ENCODE peak calls at places on chromosomes 3 and 15, in four cellular contexts. One of them, this sample, is unnamed.

GRCh38 chr15:57495554-57496235 is 96.0 kb upstream of the MYZAP start:
- DNase-seq in K562: no peak
- DNase-seq in HepG2: no peak
- DNase-seq in WTC11: no peak
- DNase-seq in this sample: no peak

GRCh38 chr3:126135398-126136076 is 44.8 kb downstream of the ALDH1L1 start:
- DNase-seq in HepG2: no peak
- DNase-seq in WTC11: peak; percentile 7
- DNase-seq in K562: no peak
- DNase-seq in this sample: no peak

GRCh38 chr15:63576441-63576840 is 20.7 kb upstream of the FBXL22 start:
- DNase-seq in WTC11: no peak
- DNase-seq in K562: no peak
- DNase-seq in HepG2: no peak
- DNase-seq in this sample: no peak

GRCh38 chr3:197737749-197738462 is 1.2 kb upstream of the RUBCN start:
- DNase-seq in WTC11: no peak
- DNase-seq in HepG2: no peak
- DNase-seq in K562: no peak
- DNase-seq in this sample: no peak

GRCh38 chr15:79113831-79114230 is 23.3 kb upstream of the RASGRF1 start:
- DNase-seq in HepG2: no peak
- DNase-seq in K562: no peak
- DNase-seq in WTC11: no peak
- DNase-seq in this sample: no peak

GRCh38 chr3:173090492-173090891 is 50.5 kb downstream of the SPATA16 start:
- DNase-seq in WTC11: no peak
- DNase-seq in K562: no peak
- DNase-seq in HepG2: no peak
- DNase-seq in this sample: no peak

GRCh38 chr3:108834551-108834950 is 12.0 kb downstream of the TRAT1 start:
- DNase-seq in WTC11: no peak
- DNase-seq in HepG2: no peak
- DNase-seq in K562: no peak
- DNase-seq in this sample: no peak

GRCh38 chr3:27680517-27681246 is 41.4 kb downstream of the EOMES start:
- DNase-seq in HepG2: peak; percentile 78
- DNase-seq in K562: no peak
- DNase-seq in WTC11: peak; percentile 17
- DNase-seq in this sample: no peak

GRCh38 chr3:68986496-68987208 is 26.8 kb downstream of the EOGT start:
- DNase-seq in WTC11: no peak
- DNase-seq in HepG2: no peak
- DNase-seq in K562: no peak
- DNase-seq in this sample: no peak

GRCh38 chr15:70269991-70270751 is 172.5 kb upstream of the TLE3 start:
- DNase-seq in K562: no peak
- DNase-seq in HepG2: no peak
- DNase-seq in WTC11: no peak
- DNase-seq in this sample: no peak

GRCh38 chr3:173284301-173284700 is 113.2 kb upstream of the NLGN1 start:
- DNase-seq in K562: no peak
- DNase-seq in WTC11: no peak
- DNase-seq in HepG2: no peak
- DNase-seq in this sample: no peak

GRCh38 chr3:39343076-39343717 is 13.7 kb downstream of the CCR8 start:
- DNase-seq in K562: no peak
- DNase-seq in WTC11: no peak
- DNase-seq in HepG2: no peak
- DNase-seq in this sample: no peak

GRCh38 chr3:57967590-57967989 is 40.6 kb upstream of the FLNB start:
- DNase-seq in HepG2: no peak
- DNase-seq in WTC11: no peak
- DNase-seq in K562: no peak
- DNase-seq in this sample: no peak

GRCh38 chr3:141875893-141876380 is 506 bp upstream of the ATP1B3 start:
- DNase-seq in HepG2: no peak
- DNase-seq in K562: peak; percentile 38
- DNase-seq in WTC11: peak; percentile 69
- DNase-seq in this sample: peak; percentile 27

GRCh38 chr3:114892117-114892870 is 254.8 kb downstream of the ZBTB20 start:
- DNase-seq in WTC11: no peak
- DNase-seq in K562: no peak
- DNase-seq in HepG2: no peak
- DNase-seq in this sample: no peak

GRCh38 chr15:94584833-94585244 is 353.5 kb downstream of the MCTP2 start:
- DNase-seq in K562: peak; percentile 7
- DNase-seq in WTC11: no peak
- DNase-seq in HepG2: no peak
- DNase-seq in this sample: no peak

GRCh38 chr15:100821327-100821726 is 58.3 kb upstream of the ALDH1A3 start:
- DNase-seq in WTC11: no peak
- DNase-seq in HepG2: no peak
- DNase-seq in K562: no peak
- DNase-seq in this sample: no peak

GRCh38 chr3:131526801-131527347 is 24.1 kb upstream of the MRPL3 start:
- DNase-seq in K562: peak; percentile 57
- DNase-seq in HepG2: peak; percentile 32
- DNase-seq in WTC11: peak; percentile 91
- DNase-seq in this sample: peak; percentile 38

GRCh38 chr3:182618981-182619591 is 174.2 kb upstream of the ATP11B start:
- DNase-seq in HepG2: no peak
- DNase-seq in K562: no peak
- DNase-seq in WTC11: no peak
- DNase-seq in this sample: no peak

GRCh38 chr3:79551997-79552396 is 215.8 kb downstream of the ROBO1 start:
- DNase-seq in K562: no peak
- DNase-seq in HepG2: no peak
- DNase-seq in WTC11: no peak
- DNase-seq in this sample: no peak

GRCh38 chr3:172601066-172601832 is 78.0 kb upstream of the TNFSF10 start:
- DNase-seq in WTC11: no peak
- DNase-seq in HepG2: peak; percentile 87
- DNase-seq in K562: no peak
- DNase-seq in this sample: no peak

GRCh38 chr3:110094002-110094401 is 756.7 kb upstream of the DPPA4 start:
- DNase-seq in K562: no peak
- DNase-seq in HepG2: no peak
- DNase-seq in WTC11: no peak
- DNase-seq in this sample: no peak

GRCh38 chr3:195697582-195698324 is 23.0 kb upstream of the MUC20 start:
- DNase-seq in HepG2: no peak
- DNase-seq in K562: peak; percentile 89
- DNase-seq in WTC11: no peak
- DNase-seq in this sample: peak; percentile 83

GRCh38 chr3:196181127-196181546 is 30.1 kb downstream of the ZDHHC19 start:
- DNase-seq in WTC11: no peak
- DNase-seq in K562: no peak
- DNase-seq in HepG2: no peak
- DNase-seq in this sample: no peak

GRCh38 chr15:78437107-78437761 is 782 bp upstream of the IREB2 start:
- DNase-seq in K562: peak; percentile 74
- DNase-seq in HepG2: no peak
- DNase-seq in WTC11: no peak
- DNase-seq in this sample: peak; percentile 74

GRCh38 chr3:7632305-7632704 is 771.4 kb downstream of the GRM7 start:
- DNase-seq in K562: no peak
- DNase-seq in WTC11: no peak
- DNase-seq in HepG2: no peak
- DNase-seq in this sample: no peak

GRCh38 chr3:42451116-42451515 is 40.7 kb upstream of the LYZL4 start:
- DNase-seq in WTC11: no peak
- DNase-seq in K562: no peak
- DNase-seq in HepG2: no peak
- DNase-seq in this sample: no peak

GRCh38 chr3:147267431-147267830 is 138.9 kb downstream of the ZIC4 start:
- DNase-seq in K562: no peak
- DNase-seq in WTC11: no peak
- DNase-seq in HepG2: no peak
- DNase-seq in this sample: no peak

GRCh38 chr3:192915724-192916123 is 1.9 kb downstream of the MB21D2 start:
- DNase-seq in HepG2: no peak
- DNase-seq in WTC11: no peak
- DNase-seq in K562: no peak
- DNase-seq in this sample: no peak

GRCh38 chr3:190585771-190586630 is 72.1 kb downstream of the IL1RAP start:
- DNase-seq in WTC11: no peak
- DNase-seq in K562: no peak
- DNase-seq in HepG2: peak; percentile 60
- DNase-seq in this sample: peak; percentile 94

GRCh38 chr15:79329186-79329611 is 18.3 kb downstream of the TMED3 start:
- DNase-seq in WTC11: no peak
- DNase-seq in HepG2: peak; percentile 37
- DNase-seq in K562: peak; percentile 27
- DNase-seq in this sample: no peak

GRCh38 chr3:67461667-67462142 is 192.7 kb downstream of the SUCLG2 start:
- DNase-seq in K562: no peak
- DNase-seq in HepG2: no peak
- DNase-seq in WTC11: no peak
- DNase-seq in this sample: no peak

GRCh38 chr3:15108082-15108545 is 9.2 kb upstream of the RBSN start:
- DNase-seq in K562: peak; percentile 92
- DNase-seq in WTC11: peak; percentile 85
- DNase-seq in HepG2: peak; percentile 64
- DNase-seq in this sample: peak; percentile 96

GRCh38 chr3:170054204-170054603 is 16.4 kb downstream of the GPR160 start:
- DNase-seq in WTC11: no peak
- DNase-seq in K562: peak; percentile 32
- DNase-seq in HepG2: no peak
- DNase-seq in this sample: peak; percentile 23

GRCh38 chr3:56410576-56410975 is 57.7 kb downstream of the ERC2 start:
- DNase-seq in HepG2: no peak
- DNase-seq in WTC11: no peak
- DNase-seq in K562: no peak
- DNase-seq in this sample: no peak

GRCh38 chr3:101143002-101143401 is 149.8 kb upstream of the ABI3BP start:
- DNase-seq in HepG2: no peak
- DNase-seq in K562: no peak
- DNase-seq in WTC11: no peak
- DNase-seq in this sample: no peak

GRCh38 chr15:101295607-101296225 is 668 bp upstream of the SNRPA1 start:
- DNase-seq in K562: no peak
- DNase-seq in WTC11: no peak
- DNase-seq in HepG2: no peak
- DNase-seq in this sample: no peak

GRCh38 chr3:65619391-65620298 is 419.1 kb downstream of the MAGI1 start:
- DNase-seq in WTC11: no peak
- DNase-seq in K562: no peak
- DNase-seq in HepG2: no peak
- DNase-seq in this sample: no peak

GRCh38 chr15:83843511-83843910 is 189.6 kb downstream of the ADAMTSL3 start:
- DNase-seq in HepG2: no peak
- DNase-seq in K562: no peak
- DNase-seq in WTC11: no peak
- DNase-seq in this sample: no peak

GRCh38 chr15:34650177-34650576 is 66.7 kb upstream of the GOLGA8B start:
- DNase-seq in WTC11: no peak
- DNase-seq in K562: no peak
- DNase-seq in HepG2: no peak
- DNase-seq in this sample: no peak
- TF ChIP-seq NR3C1 in WTC11: no peak
- TF ChIP-seq NR3C1 in K562: no peak
- TF ChIP-seq NR3C1 in HepG2: no peak
- TF ChIP-seq NR3C1 in this sample: no peak

GRCh38 chr15:62495670-62496328 is 330.7 kb upstream of the C2CD4B start:
- DNase-seq in HepG2: no peak
- DNase-seq in WTC11: no peak
- DNase-seq in K562: no peak
- DNase-seq in this sample: no peak
- TF ChIP-seq NR3C1 in HepG2: no peak
- TF ChIP-seq NR3C1 in WTC11: no peak
- TF ChIP-seq NR3C1 in K562: no peak
- TF ChIP-seq NR3C1 in this sample: no peak

DNA sequence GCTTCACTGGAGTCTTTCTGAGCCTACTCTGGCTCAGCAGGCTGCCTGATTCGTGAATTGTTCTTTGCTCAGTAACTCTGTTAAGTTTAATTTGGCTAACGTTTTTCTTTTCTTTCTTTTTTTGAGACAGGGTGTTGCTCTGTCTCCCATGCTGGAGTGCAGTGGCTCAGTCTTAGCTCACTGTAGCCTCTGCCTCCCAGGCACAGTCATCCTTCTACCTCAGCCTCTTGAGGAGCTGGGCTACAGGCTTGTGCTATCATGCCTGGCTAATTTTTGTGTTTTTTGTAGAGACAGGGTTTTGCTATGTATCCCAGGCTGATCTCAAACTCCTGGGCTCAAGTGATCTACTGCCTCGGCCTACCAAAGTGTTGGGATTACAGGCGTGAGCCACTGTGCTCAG is 165.0 kb downstream of the PEX5L start:
- DNase-seq in HepG2: no peak
- DNase-seq in WTC11: no peak
- DNase-seq in K562: no peak
- DNase-seq in this sample: no peak
- TF ChIP-seq NR3C1 in HepG2: no peak
- TF ChIP-seq NR3C1 in WTC11: no peak
- TF ChIP-seq NR3C1 in K562: no peak
- TF ChIP-seq NR3C1 in this sample: no peak

DNA sequence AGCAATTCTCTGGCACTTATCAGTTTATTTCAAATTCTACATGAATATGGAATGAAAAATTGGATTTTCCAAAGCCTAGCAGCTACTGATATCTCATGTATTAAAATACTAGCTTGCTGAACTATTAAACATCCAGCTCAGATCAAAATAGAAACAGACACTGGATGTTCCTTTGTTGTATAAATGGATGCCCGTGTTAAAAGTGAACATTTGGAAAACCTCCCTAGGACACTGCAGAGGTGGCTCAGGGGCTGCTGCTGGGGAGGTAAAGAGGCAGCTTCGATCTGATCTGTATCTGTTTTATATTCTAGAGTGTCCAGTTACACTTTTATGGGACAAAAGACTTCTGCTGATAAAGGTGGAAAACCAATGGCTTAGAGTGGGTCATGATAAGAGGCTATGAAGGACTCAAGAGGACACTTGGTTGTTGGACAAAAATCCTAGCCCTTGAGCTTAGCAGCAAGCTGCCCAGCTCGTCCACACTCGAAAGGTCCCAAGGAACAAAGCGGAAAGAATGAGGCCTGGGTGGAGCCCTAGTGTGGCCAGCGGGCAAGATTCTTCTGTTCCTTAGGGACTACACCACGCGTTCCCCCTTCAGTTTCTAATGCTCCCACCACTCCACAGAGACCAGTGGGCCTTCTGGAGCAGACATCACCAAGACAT is 9.9 kb downstream of the MESD start:
- DNase-seq in WTC11: no peak
- DNase-seq in K562: no peak
- DNase-seq in HepG2: no peak
- DNase-seq in this sample: no peak
- TF ChIP-seq NR3C1 in WTC11: no peak
- TF ChIP-seq NR3C1 in K562: no peak
- TF ChIP-seq NR3C1 in HepG2: no peak
- TF ChIP-seq NR3C1 in this sample: no peak